ENCODE peak calls at places on chromosomes 11 and 22, in seven cellular contexts. A is AG04449, H is lung, X is kidney epithelial cell, I is astrocyte of the spinal cord, Z is brain microvascular endothelial cell, Q is tibial nerve. E is an unnamed sample.

GRCh38 chr11:8354622-8355417 is 91.1 kb upstream of the LMO1 start:
- DNase-seq in A (no peak), H (no peak), X (no peak), I (no peak), Z (no peak), Q (no peak), E (no peak)

GRCh38 chr22:43488937-43489336 is 77.1 kb downstream of the MPPED1 start:
- DNase-seq in A (no peak), H (no peak), X (no peak), I (no peak), Z (no peak), Q (no peak), E (no peak)

GRCh38 chr22:49088801-49089791 is 738.6 kb downstream of the BRD1 start:
- DNase-seq in A (no peak), H (no peak), X (no peak), I (no peak), Z (no peak), Q (no peak), E (no peak)

GRCh38 chr11:47215366-47215925 is 672 bp downstream of the DDB2 start:
- DNase-seq in A (no peak), H (no peak), X (no peak), I (no peak), Z (no peak), Q (no peak), E (no peak)

GRCh38 chr11:104075716-104076115 is 39.3 kb downstream of the DDI1 start:
- DNase-seq in A (no peak), H (no peak), X (no peak), I (no peak), Z (no peak), Q (no peak), E (no peak)

GRCh38 chr11:124499711-124500110 is 43.7 kb downstream of the OR8B12 start:
- DNase-seq in A (no peak), H (no peak), X (no peak), I (no peak), Z (no peak), Q (no peak), E (no peak)

GRCh38 chr22:45290410-45290936 is 5.7 kb downstream of the UPK3A start:
- DNase-seq in A (peak), H (no peak), X (no peak), I (peak), Z (peak), Q (no peak), E (peak)

GRCh38 chr11:69437876-69438205 is 43.6 kb upstream of the LINC01488 start:
- DNase-seq in A (no peak), H (no peak), X (no peak), I (no peak), Z (no peak), Q (no peak), E (no peak)

GRCh38 chr11:587546-587945 is 11.3 kb downstream of the PHRF1 start:
- DNase-seq in A (no peak), H (no peak), X (no peak), I (no peak), Z (no peak), Q (no peak), E (no peak)

GRCh38 chr11:11640996-11641395 is 19.2 kb upstream of the GALNT18 start:
- DNase-seq in A (no peak), H (no peak), X (no peak), I (no peak), Z (no peak), Q (no peak), E (no peak)

GRCh38 chr11:111283945-111284481 is 14.3 kb upstream of the POU2AF3 start:
- DNase-seq in A (no peak), H (no peak), X (no peak), I (peak), Z (no peak), Q (peak), E (peak)

GRCh38 chr22:33382427-33382826 is 324.2 kb upstream of the SYN3 start:
- DNase-seq in A (no peak), H (no peak), X (no peak), I (no peak), Z (no peak), Q (no peak), E (no peak)

DNA sequence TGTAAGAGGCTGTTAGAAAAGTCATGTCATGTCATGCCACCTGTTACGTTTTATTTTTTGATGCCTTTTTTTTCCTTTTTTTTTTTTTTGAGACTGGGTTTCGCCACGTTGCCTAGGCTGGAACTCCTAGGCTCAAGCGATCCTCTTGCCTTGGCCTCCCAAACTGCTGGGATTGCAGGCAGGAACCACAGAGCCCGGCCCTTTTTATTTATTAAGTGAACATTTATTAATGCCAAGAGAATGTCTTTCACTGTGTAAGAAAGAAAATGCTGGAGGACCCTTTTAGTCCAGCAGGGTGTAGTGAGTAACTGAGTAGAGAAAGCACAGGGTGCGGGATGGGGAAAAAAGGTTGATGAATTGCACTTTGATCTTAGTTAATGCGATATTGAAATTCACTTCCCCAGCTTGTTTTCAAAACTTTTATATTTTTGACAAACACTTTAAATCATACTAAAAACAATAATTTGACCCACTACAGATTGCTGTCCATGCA is 2.3 kb upstream of the XBP1 start:
- DNase-seq in A (no peak), H (no peak), X (no peak), I (no peak), Z (no peak), Q (no peak), E (no peak)
- TF ChIP-seq CTCF in A (no peak), H (no peak), X (no peak), I (no peak), Z (peak), Q (no peak), E (no peak)

DNA sequence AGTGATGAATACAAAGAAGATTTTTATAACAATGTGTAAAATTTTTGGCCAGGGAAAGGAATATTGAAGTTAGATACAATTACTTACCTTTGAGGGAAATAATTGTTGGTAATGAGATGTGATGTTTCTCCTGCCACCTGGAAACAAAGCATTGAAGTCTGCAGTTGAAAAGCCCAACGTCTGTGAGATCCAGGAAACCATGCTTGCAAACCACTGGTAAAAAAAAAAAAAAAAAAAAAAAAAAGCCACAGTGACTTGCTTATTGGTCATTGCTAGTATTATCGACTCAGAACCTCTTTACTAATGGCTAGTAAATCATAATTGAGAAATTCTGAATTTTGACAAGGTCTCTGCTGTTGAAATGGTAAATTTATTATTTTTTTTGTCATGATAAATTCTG is 5.3 kb downstream of the BIRC3 start:
- DNase-seq in A (no peak), H (no peak), X (no peak), I (no peak), Z (no peak), Q (no peak), E (no peak)
- H3K4me3 ChIP-seq in A (no peak), H (no peak), X (no peak), I (no peak), Z (no peak), Q (no peak), E (no peak)

GRCh38 chr22:24518228-24518627 is 23.1 kb downstream of the UPB1 start:
- DNase-seq in A (no peak), H (no peak), X (no peak), I (no peak), Z (no peak), Q (no peak), E (no peak)
- TF ChIP-seq CTCF in A (no peak), H (no peak), X (no peak), I (no peak), Z (no peak), Q (no peak), E (no peak)

GRCh38 chr11:72238492-72239295 is 5.3 kb downstream of the PHOX2A start:
- DNase-seq in A (no peak), H (no peak), X (no peak), I (no peak), Z (no peak), Q (no peak), E (no peak)
- H3K4me3 ChIP-seq in A (no peak), H (no peak), X (no peak), I (no peak), Z (no peak), Q (no peak), E (no peak)

GRCh38 chr22:50576070-50576469 is 2.2 kb downstream of the CPT1B start:
- DNase-seq in A (no peak), H (no peak), X (peak), I (peak), Z (peak), Q (no peak), E (peak)
- TF ChIP-seq CTCF in A (peak), H (no peak), X (peak), I (peak), Z (peak), Q (peak), E (peak)

GRCh38 chr11:46099973-46100335 is 21.3 kb downstream of the PHF21A start:
- DNase-seq in A (no peak), H (no peak), X (no peak), I (peak), Z (no peak), Q (no peak), E (peak)
- H3K4me3 ChIP-seq in A (no peak), H (no peak), X (no peak), I (no peak), Z (no peak), Q (peak), E (peak)

DNA sequence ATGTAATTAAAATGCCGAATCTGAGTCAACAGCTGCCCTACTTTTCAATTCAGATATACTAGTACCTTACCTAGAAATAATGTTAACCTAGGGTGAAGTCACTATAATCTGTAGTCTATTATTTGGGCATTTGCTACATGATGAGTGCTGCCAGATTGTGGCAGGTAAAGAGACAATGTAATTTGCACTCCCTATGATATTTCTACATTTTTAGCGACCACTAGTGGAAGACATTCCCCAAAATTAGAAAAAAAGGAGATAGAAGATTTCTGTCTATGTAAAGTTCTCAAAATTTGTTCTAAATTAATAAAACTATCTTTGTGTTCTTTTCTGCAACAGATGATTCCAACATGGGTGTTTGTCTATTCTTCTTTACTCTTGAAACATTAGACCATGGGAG is 14.1 kb downstream of the MS4A1 start:
- DNase-seq in A (no peak), H (no peak), X (no peak), I (no peak), Z (no peak), Q (no peak), E (no peak)
- TF ChIP-seq CTCF in A (no peak), H (no peak), X (no peak), I (no peak), Z (no peak), Q (no peak), E (no peak)

GRCh38 chr11:78156081-78156844 is 16.8 kb upstream of the ALG8 start:
- DNase-seq in A (no peak), H (no peak), X (no peak), I (no peak), Z (no peak), Q (no peak), E (no peak)
- H3K4me3 ChIP-seq in A (no peak), H (no peak), X (no peak), I (no peak), Z (no peak), Q (no peak), E (no peak)

GRCh38 chr22:25672685-25673084 is 69.3 kb upstream of the MYO18B start:
- DNase-seq in A (no peak), H (no peak), X (no peak), I (no peak), Z (no peak), Q (no peak), E (no peak)

GRCh38 chr22:25673721-25674120 is 68.3 kb upstream of the MYO18B start:
- DNase-seq in A (no peak), H (no peak), X (no peak), I (no peak), Z (no peak), Q (no peak), E (no peak)

GRCh38 chr22:25666308-25666707 is 75.7 kb upstream of the MYO18B start:
- DNase-seq in A (no peak), H (peak), X (no peak), I (no peak), Z (no peak), Q (no peak), E (peak)

GRCh38 chr22:25663654-25664053 is 78.3 kb upstream of the MYO18B start:
- DNase-seq in A (no peak), H (no peak), X (no peak), I (no peak), Z (no peak), Q (no peak), E (no peak)

DNA sequence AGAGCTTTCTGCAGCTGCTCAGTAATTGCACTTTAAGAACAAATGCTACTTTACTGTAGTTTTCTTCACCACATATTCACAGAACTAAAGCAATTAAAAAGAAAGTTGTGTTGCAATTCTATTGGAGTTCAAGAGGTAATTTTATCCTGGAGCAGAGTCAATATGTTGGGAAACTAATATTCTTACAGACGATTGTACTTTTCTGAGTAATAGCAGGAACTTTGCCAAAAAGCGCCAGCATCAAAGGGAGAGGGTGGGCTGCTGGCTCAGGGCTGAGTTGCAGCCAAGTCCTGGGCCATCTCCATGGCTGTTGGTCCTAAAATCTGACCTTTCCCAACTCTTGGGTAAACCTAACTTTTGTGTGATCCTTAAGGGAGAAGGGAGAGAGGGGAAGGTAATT is 73.6 kb upstream of the MYO18B start:
- DNase-seq in A (no peak), H (peak), X (no peak), I (peak), Z (no peak), Q (no peak), E (peak)
- TF ChIP-seq CTCF in A (no peak), H (no peak), X (no peak), I (no peak), Z (no peak), Q (no peak), E (no peak)

E was measured in fibroblast of mammary gland.